ENCODE peak calls at places on chromosomes 1 and 21, in six cellular contexts. G, O, Z, B, P and E are unnamed samples. For H3K9me3 and H3K4me1, the result is how much of the 10 kb centered on the place peaks cover.

GRCh38 chr1:147641695-147642592 is 28.4 kb downstream of the ACP6 start:
- DNase-seq in G (peak), Z (peak), B (no peak), O (peak), P (no peak), E (peak)

GRCh38 chr1:108561731-108562326 is 1.9 kb downstream of the EEIG2 start:
- DNase-seq in P (peak), Z (no peak), G (peak), B (no peak), O (peak), E (peak)

GRCh38 chr1:228684609-228685008 is 50.7 kb upstream of the RHOU start:
- DNase-seq in G (no peak), P (no peak), Z (no peak), B (no peak), O (no peak), E (no peak)

GRCh38 chr1:69305621-69306020 is 262.1 kb upstream of the LRRC7 start:
- DNase-seq in O (peak), Z (no peak), G (no peak), B (no peak), P (no peak), E (no peak)

GRCh38 chr1:21436488-21437340 is 3.2 kb upstream of the NBPF3 start:
- DNase-seq in Z (no peak), O (peak), B (no peak), G (no peak), P (no peak), E (no peak)

GRCh38 chr1:159014851-159015250 is 5.1 kb downstream of the IFI16 start:
- DNase-seq in B (no peak), O (no peak), Z (no peak), P (no peak), G (no peak), E (no peak)

GRCh38 chr1:10181154-10181553 is 29.2 kb upstream of the KIF1B start:
- DNase-seq in O (no peak), G (no peak), Z (no peak), B (no peak), P (no peak), E (no peak)

GRCh38 chr1:160925652-160926241 is 28.9 kb downstream of the ITLN2 start:
- DNase-seq in Z (no peak), P (no peak), O (peak), G (no peak), B (no peak), E (no peak)

GRCh38 chr1:221949996-221950395 is 208.1 kb upstream of the DUSP10 start:
- DNase-seq in B (no peak), O (no peak), Z (no peak), G (no peak), P (no peak), E (no peak)

GRCh38 chr1:117059334-117059677 is 820 bp upstream of the TTF2 start:
- DNase-seq in G (peak), O (peak), P (no peak), B (peak), Z (no peak), E (peak)

GRCh38 chr1:10724052-10724494 is 72.4 kb downstream of the CASZ1 start:
- DNase-seq in Z (no peak), G (no peak), B (peak), P (peak), O (peak), E (no peak)

GRCh38 chr1:47262787-47263413 is 30.9 kb upstream of the TAL1 start:
- DNase-seq in B (no peak), Z (no peak), P (no peak), O (peak), G (no peak), E (peak)

GRCh38 chr21:30256100-30256499 is 26.6 kb downstream of the KRTAP24-1 start:
- DNase-seq in G (no peak), P (no peak), Z (no peak), B (no peak), O (peak), E (no peak)

GRCh38 chr1:220811695-220812094 is 25.0 kb downstream of the MTARC1 start:
- DNase-seq in B (no peak), P (no peak), Z (no peak), O (peak), G (no peak), E (no peak)

GRCh38 chr21:45281411-45282282 is 6.0 kb downstream of the POFUT2 start:
- DNase-seq in Z (no peak), P (no peak), B (peak), O (no peak), G (no peak), E (no peak)

GRCh38 chr1:156692958-156693857 is 12.2 kb downstream of the CRABP2 start:
- DNase-seq in P (no peak), O (peak), Z (peak), B (peak), G (no peak), E (no peak)

GRCh38 chr1:201015551-201016091 is 7.9 kb downstream of the KIF21B start:
- DNase-seq in P (no peak), O (no peak), G (no peak), B (no peak), Z (no peak), E (no peak)
- H3K27ac ChIP-seq in P (no peak), O (no peak), G (peak), B (no peak), Z (no peak), E (peak)

GRCh38 chr1:152228831-152229230 is 4.8 kb upstream of the HRNR start:
- DNase-seq in B (no peak), Z (no peak), P (no peak), G (no peak), O (peak), E (no peak)

GRCh38 chr1:152220166-152221163 is 3.5 kb downstream of the HRNR start:
- DNase-seq in P (no peak), O (no peak), B (no peak), G (no peak), Z (no peak), E (no peak)

GRCh38 chr1:152225678-152226077 is 1.7 kb upstream of the HRNR start:
- DNase-seq in O (peak), Z (no peak), P (no peak), G (no peak), B (no peak), E (no peak)

GRCh38 chr1:152227310-152227928 is 3.4 kb upstream of the HRNR start:
- DNase-seq in Z (no peak), G (no peak), B (no peak), O (peak), P (no peak), E (no peak)

DNA sequence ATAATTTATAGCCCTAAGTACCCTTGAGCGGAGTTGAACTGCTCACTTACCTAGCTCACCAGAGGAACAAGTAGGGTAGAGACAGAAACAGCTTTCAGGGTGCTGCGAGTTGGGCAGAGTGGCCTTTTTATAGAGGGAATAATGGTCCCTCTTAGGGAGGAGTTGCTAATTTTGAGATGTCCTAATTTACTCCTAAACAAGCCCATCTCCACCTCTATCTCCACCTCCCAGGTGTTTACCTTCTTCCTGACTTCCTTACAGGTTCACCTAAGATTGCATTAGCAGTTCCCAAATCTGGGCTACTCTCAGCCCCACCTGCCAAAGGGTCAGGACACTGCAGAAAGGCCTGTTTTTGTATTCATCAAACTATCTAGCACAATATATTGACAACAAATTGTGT is at the start of gene HRNR:
- DNase-seq in Z (no peak), G (no peak), O (no peak), P (no peak), B (no peak), E (no peak)
- H3K9me3 ChIP-seq in Z (under half), G (under half), O (under half), P (under half), B (under half), E (under half)

GRCh38 chr1:14897997-14898645 is 255.4 kb upstream of the TMEM51 start:
- DNase-seq in Z (no peak), G (no peak), B (no peak), P (no peak), O (no peak), E (no peak)

GRCh38 chr1:14896381-14897079 is 257.0 kb upstream of the TMEM51 start:
- DNase-seq in P (no peak), O (no peak), B (no peak), G (no peak), Z (no peak), E (no peak)

GRCh38 chr1:14897080-14897449 is 256.5 kb upstream of the TMEM51 start:
- DNase-seq in O (no peak), B (no peak), G (no peak), Z (no peak), P (no peak), E (no peak)

GRCh38 chr1:14901371-14901954 is 252.1 kb upstream of the TMEM51 start:
- DNase-seq in O (no peak), Z (no peak), P (no peak), B (no peak), G (no peak), E (no peak)

GRCh38 chr1:14899686-14900085 is 253.9 kb upstream of the TMEM51 start:
- DNase-seq in B (no peak), P (no peak), G (no peak), O (no peak), Z (no peak), E (no peak)
- H3K4me1 ChIP-seq in B (under half), P (under half), G (under half), O (under half), Z (under half), E (under half)

GRCh38 chr1:153573351-153573750 is 7.7 kb upstream of the S100A2 start:
- DNase-seq in B (no peak), O (no peak), Z (no peak), P (no peak), G (no peak), E (no peak)

GRCh38 chr1:153571706-153572105 is 6.1 kb upstream of the S100A2 start:
- DNase-seq in G (no peak), P (no peak), O (no peak), Z (no peak), B (no peak), E (no peak)

GRCh38 chr1:153569465-153569864 is 3.8 kb upstream of the S100A2 start:
- DNase-seq in Z (no peak), B (no peak), O (no peak), G (no peak), P (no peak), E (no peak)

GRCh38 chr1:153570874-153571273 is 5.2 kb upstream of the S100A2 start:
- DNase-seq in G (no peak), O (no peak), Z (no peak), B (no peak), P (no peak), E (no peak)

DNA sequence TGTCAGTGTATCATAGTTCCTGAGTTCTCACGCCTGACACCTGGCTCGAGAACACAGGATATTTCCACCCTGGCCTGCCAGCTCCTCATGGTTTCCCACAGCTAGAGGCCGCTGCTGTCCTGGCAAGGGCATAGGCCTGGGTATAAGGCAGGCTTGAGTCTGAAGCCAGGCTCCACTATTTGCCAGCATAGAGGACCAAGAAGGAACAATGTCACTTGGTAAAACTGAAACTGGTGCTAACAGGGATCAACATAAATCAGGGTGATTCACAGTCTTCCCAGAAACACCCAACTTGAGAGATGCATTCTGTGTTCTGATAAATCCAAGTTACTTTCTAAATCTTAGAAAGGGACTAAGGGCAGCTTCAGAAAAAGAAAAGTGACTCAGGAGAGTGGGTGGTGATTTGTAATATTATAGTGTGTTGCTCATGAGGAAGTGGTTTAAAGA is 6.9 kb upstream of the S100A2 start:
- DNase-seq in G (no peak), Z (no peak), P (peak), O (peak), B (peak), E (no peak)
- H3K27ac ChIP-seq in G (no peak), Z (no peak), P (peak), O (peak), B (peak), E (no peak)

DNA sequence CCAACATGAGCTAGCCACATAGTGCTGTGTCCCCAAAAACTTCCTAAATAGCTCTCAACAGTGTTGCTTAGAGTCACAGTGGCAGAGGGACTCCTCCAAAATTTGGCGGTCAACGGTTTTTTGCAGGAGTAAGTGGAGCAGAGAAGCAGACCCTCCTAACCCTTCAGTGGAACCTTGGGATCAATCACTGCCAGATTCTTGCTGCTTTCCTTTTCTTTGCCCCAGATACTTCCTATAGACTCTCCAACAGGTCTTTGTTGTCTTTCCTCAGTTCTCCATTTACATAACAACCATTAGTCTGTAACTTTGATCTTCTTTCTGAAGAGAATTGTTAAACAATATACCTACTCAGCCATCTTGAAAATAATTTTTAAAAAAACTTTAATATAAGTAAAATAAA is 556.1 kb downstream of the BRINP3 start:
- DNase-seq in P (no peak), Z (no peak), G (no peak), B (no peak), O (no peak), E (no peak)
- H3K9me3 ChIP-seq in P (half or more), Z (under half), G (under half), B (under half), O (under half), E (under half)

GRCh38 chr1:167707942-167708341 is 13.8 kb upstream of the MPZL1 start:
- DNase-seq in B (no peak), G (no peak), P (no peak), Z (no peak), O (peak), E (no peak)
- H3K4me1 ChIP-seq in B (under half), G (under half), P (under half), Z (under half), O (under half), E (under half)

GRCh38 chr1:25744140-25744581 is 55.8 kb upstream of the SELENON start:
- DNase-seq in B (peak), G (no peak), Z (no peak), O (peak), P (peak), E (no peak)

GRCh38 chr1:25740071-25740470 is 59.9 kb upstream of the SELENON start:
- DNase-seq in Z (no peak), G (no peak), P (no peak), B (no peak), O (no peak), E (no peak)

GRCh38 chr1:25743164-25744139 is 56.5 kb upstream of the SELENON start:
- DNase-seq in O (no peak), B (peak), P (peak), G (no peak), Z (no peak), E (no peak)

GRCh38 chr1:25744636-25745425 is 55.2 kb upstream of the SELENON start:
- DNase-seq in B (no peak), O (no peak), G (no peak), P (no peak), Z (no peak), E (no peak)

DNA sequence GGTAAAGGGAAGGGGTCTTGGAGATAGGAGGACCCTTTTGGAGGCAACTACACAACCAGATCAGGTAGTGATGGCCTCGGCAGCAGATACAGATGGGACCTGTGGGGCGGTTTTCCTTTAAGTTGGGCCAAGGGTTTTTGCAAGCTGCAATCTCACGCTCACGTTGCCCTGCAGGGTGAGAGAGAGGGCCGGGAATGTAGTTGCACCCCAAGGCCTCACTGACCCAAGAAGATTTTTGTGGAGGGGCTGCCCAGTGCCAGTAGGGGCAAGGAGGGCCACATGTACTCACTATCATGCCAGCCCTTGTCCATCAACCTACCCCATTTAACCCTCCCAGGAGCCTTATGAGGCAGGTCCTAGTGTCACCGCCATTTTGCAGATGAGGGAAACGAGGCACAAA is 57.7 kb upstream of the SELENON start:
- DNase-seq in P (no peak), B (no peak), G (no peak), Z (no peak), O (no peak), E (no peak)
- H3K27ac ChIP-seq in P (peak), B (peak), G (no peak), Z (no peak), O (no peak), E (no peak)